ENCODE peak calls at places on chromosomes 16 and 17, in ten cellular contexts. C, Q, P, U, J, V, D, Z, A and K are unnamed samples.
A peak's percentile ranks its signal among the peaks of the same experiment; 100 is the strongest.

GRCh38 chr16:25217921-25218320 is 1.2 kb downstream of the AQP8 start:
- DNase-seq in C (no peak), Q (no peak), P (no peak), U (no peak), J (no peak), V (no peak), D (no peak), Z (no peak), A (no peak), K (no peak)

GRCh38 chr16:28101533-28101890 is 38.0 kb upstream of the GSG1L start:
- DNase-seq in C (no peak), Q (no peak), P (no peak), U (no peak), J (no peak), V (no peak), D (no peak), Z (no peak), A (no peak), K (no peak)

GRCh38 chr17:49545811-49546545 is 29.7 kb upstream of the NXPH3 start:
- DNase-seq in C (no peak), Q (no peak), P (no peak), U (no peak), J (no peak), V (no peak), D (no peak), Z (no peak), A (no peak), K (no peak)

GRCh38 chr17:3448059-3448630 is 14.5 kb upstream of the OR1E2 start:
- DNase-seq in C (no peak), Q (no peak), P (no peak), U (no peak), J (no peak), V (no peak), D (no peak), Z (no peak), A (no peak), K (no peak)

GRCh38 chr17:50148226-50149098 is 2.0 kb downstream of the PPP1R9B start:
- DNase-seq in C (no peak), Q (peak; percentile 92), P (no peak), U (peak; percentile 50), J (peak; percentile 82), V (no peak), D (peak; percentile 70), Z (peak; percentile 55), A (no peak), K (peak; percentile 43)

GRCh38 chr16:81539009-81539820 is 94.6 kb downstream of the CMIP start:
- DNase-seq in C (peak; percentile 60), Q (no peak), P (no peak), U (no peak), J (no peak), V (no peak), D (no peak), Z (no peak), A (no peak), K (no peak)

GRCh38 chr17:62826956-62827355 is 18.8 kb upstream of the MARCHF10 start:
- DNase-seq in C (no peak), Q (no peak), P (no peak), U (no peak), J (no peak), V (no peak), D (no peak), Z (no peak), A (no peak), K (no peak)

GRCh38 chr16:50193594-50193993 is 40.5 kb downstream of the TENT4B start:
- DNase-seq in C (no peak), Q (peak; percentile 60), P (no peak), U (no peak), J (no peak), V (no peak), D (no peak), Z (no peak), A (no peak), K (no peak)

GRCh38 chr17:40612510-40613244 is 34.9 kb downstream of the SMARCE1 start:
- DNase-seq in C (no peak), Q (no peak), P (no peak), U (no peak), J (no peak), V (no peak), D (no peak), Z (peak; percentile 88), A (no peak), K (no peak)

GRCh38 chr17:21217346-21217745 is 3.4 kb upstream of the TMEM11 start:
- DNase-seq in C (no peak), Q (no peak), P (no peak), U (no peak), J (no peak), V (no peak), D (no peak), Z (no peak), A (no peak), K (no peak)

GRCh38 chr17:35731239-35731931 is at the start of gene RASL10B:
- DNase-seq in C (peak; percentile 29), Q (peak; percentile 78), P (peak; percentile 80), U (peak; percentile 65), J (peak; percentile 14), V (no peak), D (no peak), Z (peak; percentile 34), A (peak; percentile 72), K (peak; percentile 48)

DNA sequence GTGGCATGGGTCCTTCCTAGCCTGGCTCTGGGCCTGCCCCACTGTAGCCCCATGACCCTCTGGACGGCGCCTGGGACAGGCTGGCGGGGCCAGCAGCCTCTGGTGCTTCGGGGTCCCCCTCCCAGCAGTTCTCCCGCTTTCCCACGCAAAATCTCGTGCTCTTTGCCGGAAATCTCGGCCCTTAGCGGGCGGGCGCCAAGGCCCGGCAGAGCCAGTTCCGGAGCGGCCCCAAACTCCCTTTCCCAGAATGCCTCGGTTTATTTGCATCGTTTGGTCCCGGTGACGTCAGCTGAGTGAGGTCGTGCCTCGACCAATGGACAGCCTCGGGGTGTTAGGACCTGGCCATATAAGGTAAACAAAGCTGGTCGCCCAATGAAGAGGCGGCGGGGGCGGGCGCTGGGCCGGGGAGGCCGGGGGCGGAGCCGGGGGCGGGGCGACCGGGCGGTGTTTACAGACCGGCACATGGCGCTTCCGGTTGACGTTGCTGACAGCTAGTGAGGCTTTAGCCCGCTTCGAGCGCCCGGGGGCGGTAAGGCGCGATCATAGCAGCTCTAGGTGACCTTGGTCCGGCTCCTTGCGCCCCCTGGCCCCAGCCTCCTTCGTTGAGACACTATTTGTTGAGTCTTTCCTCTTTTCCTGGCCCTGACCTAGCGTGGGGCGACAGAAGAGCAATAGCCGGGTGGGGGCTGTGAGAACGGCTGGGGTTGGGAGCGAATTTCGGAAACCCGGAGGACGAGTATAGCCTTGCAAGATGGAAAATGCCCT is 1.5 kb upstream of the UBALD1 start:
- DNase-seq in C (peak; percentile 100), Q (peak; percentile 97), P (peak; percentile 99), U (peak; percentile 99), J (peak; percentile 98), V (peak; percentile 99), D (peak; percentile 100), Z (peak; percentile 97), A (peak; percentile 100), K (peak; percentile 96)
- TF ChIP-seq CTCF in C (peak; percentile 54), Q (peak; percentile 24), P (no peak), U (peak; percentile 35), J (peak; percentile 26), V (peak; percentile 39), D (peak; percentile 15), Z (peak; percentile 65), A (no peak), K (peak; percentile 26)

GRCh38 chr16:21590287-21590686 is 9.1 kb upstream of the METTL9 start:
- DNase-seq in C (no peak), Q (no peak), P (no peak), U (no peak), J (no peak), V (no peak), D (no peak), Z (no peak), A (no peak), K (no peak)

GRCh38 chr16:21590791-21591190 is 8.6 kb upstream of the METTL9 start:
- DNase-seq in C (no peak), Q (no peak), P (no peak), U (no peak), J (no peak), V (no peak), D (no peak), Z (no peak), A (no peak), K (no peak)

GRCh38 chr16:21593530-21594289 is 5.7 kb upstream of the METTL9 start:
- DNase-seq in C (no peak), Q (no peak), P (no peak), U (no peak), J (no peak), V (no peak), D (no peak), Z (no peak), A (no peak), K (no peak)

GRCh38 chr16:21584817-21585216 is 14.6 kb upstream of the METTL9 start:
- DNase-seq in C (no peak), Q (no peak), P (no peak), U (no peak), J (no peak), V (no peak), D (no peak), Z (no peak), A (no peak), K (no peak)

DNA sequence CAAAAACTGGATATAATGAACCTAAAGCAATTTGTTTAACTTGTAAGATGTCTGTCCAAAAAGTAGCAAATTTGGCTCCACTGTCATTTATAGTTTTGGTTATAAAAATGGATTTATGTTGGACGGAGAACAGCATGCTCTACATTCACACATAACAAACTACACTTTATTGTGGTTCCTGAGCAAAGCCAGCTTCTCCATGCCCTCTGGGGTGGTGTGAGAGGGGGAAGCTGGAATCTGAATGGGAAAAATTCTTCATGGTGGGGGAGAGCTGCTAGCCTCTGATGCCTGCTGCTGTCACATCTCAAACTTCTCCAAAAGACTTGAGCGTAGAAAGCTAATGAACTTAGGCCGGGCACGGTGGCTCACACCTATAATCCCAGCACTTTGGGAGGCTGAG is 9.8 kb upstream of the METTL9 start:
- DNase-seq in C (no peak), Q (no peak), P (no peak), U (no peak), J (no peak), V (no peak), D (no peak), Z (no peak), A (no peak), K (no peak)
- TF ChIP-seq CTCF in C (no peak), Q (no peak), P (no peak), U (no peak), J (no peak), V (no peak), D (no peak), Z (no peak), A (no peak), K (no peak)

GRCh38 chr16:23149267-23149992 is at the start of gene USP31:
- DNase-seq in C (peak; percentile 95), Q (peak; percentile 88), P (peak; percentile 96), U (peak; percentile 97), J (peak; percentile 87), V (peak; percentile 81), D (peak; percentile 93), Z (peak; percentile 82), A (peak; percentile 98), K (peak; percentile 86)
- TF ChIP-seq CTCF in C (no peak), Q (no peak), P (no peak), U (no peak), J (no peak), V (no peak), D (no peak), Z (no peak), A (no peak), K (no peak)

DNA sequence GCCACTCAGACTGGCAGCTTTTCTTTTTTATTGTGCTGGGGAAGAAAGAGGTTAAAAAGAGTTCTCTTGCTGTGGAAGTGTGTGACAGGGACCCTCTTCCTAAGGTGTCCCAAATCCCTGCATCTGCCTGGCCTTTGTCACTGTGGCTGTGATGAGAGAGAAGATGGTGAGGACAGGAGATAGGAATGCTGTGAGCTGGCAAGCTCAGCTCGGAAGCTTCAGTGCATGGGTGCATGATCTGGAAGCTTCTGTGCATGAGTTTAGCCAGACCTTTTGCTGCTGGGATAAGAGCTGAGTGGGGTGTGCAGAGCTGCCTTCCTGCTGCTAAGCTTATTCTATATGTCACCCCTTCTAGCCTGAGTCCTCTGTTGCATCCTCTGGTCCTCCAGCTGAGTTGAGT is 103.3 kb upstream of the CACNG3 start:
- DNase-seq in C (no peak), Q (no peak), P (no peak), U (no peak), J (no peak), V (no peak), D (no peak), Z (no peak), A (no peak), K (no peak)
- TF ChIP-seq CTCF in C (no peak), Q (no peak), P (no peak), U (no peak), J (no peak), V (no peak), D (no peak), Z (no peak), A (no peak), K (no peak)